ENCODE peak calls at places on chromosomes 5 and 9, in five cellular contexts. One of them, this sample, is unnamed.

GRCh38 chr5:172187118-172188032 is 649 bp downstream of the STK10 start:
- DNase-seq in mucosa of descending colon: peak
- DNase-seq in AG04450: no peak
- DNase-seq in HCT116: peak
- DNase-seq in astrocyte of the cerebellum: peak
- DNase-seq in this sample: peak

GRCh38 chr9:126673689-126674364 is 60.1 kb downstream of the LMX1B start:
- DNase-seq in mucosa of descending colon: no peak
- DNase-seq in AG04450: no peak
- DNase-seq in HCT116: no peak
- DNase-seq in astrocyte of the cerebellum: no peak
- DNase-seq in this sample: peak

GRCh38 chr9:15642369-15642962 is 89.6 kb downstream of the CCDC171 start:
- DNase-seq in mucosa of descending colon: no peak
- DNase-seq in AG04450: peak
- DNase-seq in HCT116: peak
- DNase-seq in astrocyte of the cerebellum: peak
- DNase-seq in this sample: peak

GRCh38 chr5:93511445-93511844 is 69.6 kb downstream of the NR2F1-AS1 start:
- DNase-seq in mucosa of descending colon: no peak
- DNase-seq in AG04450: no peak
- DNase-seq in HCT116: no peak
- DNase-seq in astrocyte of the cerebellum: no peak
- DNase-seq in this sample: no peak

GRCh38 chr9:108709126-108709525 is 146.7 kb downstream of the ACTL7B start:
- DNase-seq in mucosa of descending colon: no peak
- DNase-seq in AG04450: no peak
- DNase-seq in HCT116: no peak
- DNase-seq in astrocyte of the cerebellum: no peak
- DNase-seq in this sample: no peak

GRCh38 chr9:130348341-130348740 is 82.8 kb downstream of the HMCN2 start:
- DNase-seq in mucosa of descending colon: no peak
- DNase-seq in AG04450: no peak
- DNase-seq in HCT116: no peak
- DNase-seq in astrocyte of the cerebellum: no peak
- DNase-seq in this sample: no peak

GRCh38 chr5:119367502-119368237 is 11.9 kb downstream of the TNFAIP8 start:
- DNase-seq in mucosa of descending colon: no peak
- DNase-seq in AG04450: no peak
- DNase-seq in HCT116: no peak
- DNase-seq in astrocyte of the cerebellum: no peak
- DNase-seq in this sample: no peak

GRCh38 chr5:115389799-115390382 is 93.4 kb upstream of the CCDC112 start:
- DNase-seq in mucosa of descending colon: peak
- DNase-seq in AG04450: no peak
- DNase-seq in HCT116: no peak
- DNase-seq in astrocyte of the cerebellum: no peak
- DNase-seq in this sample: no peak

GRCh38 chr5:33460210-33460609 is 19.4 kb downstream of the TARS1 start:
- DNase-seq in mucosa of descending colon: no peak
- DNase-seq in AG04450: no peak
- DNase-seq in HCT116: no peak
- DNase-seq in astrocyte of the cerebellum: no peak
- DNase-seq in this sample: no peak

GRCh38 chr5:148820778-148821395 is 5.5 kb upstream of the ADRB2 start:
- DNase-seq in mucosa of descending colon: no peak
- DNase-seq in AG04450: no peak
- DNase-seq in HCT116: peak
- DNase-seq in astrocyte of the cerebellum: peak
- DNase-seq in this sample: peak

GRCh38 chr5:14143509-14143842 is 334 bp downstream of the TRIO start:
- DNase-seq in mucosa of descending colon: no peak
- DNase-seq in AG04450: no peak
- DNase-seq in HCT116: no peak
- DNase-seq in astrocyte of the cerebellum: no peak
- DNase-seq in this sample: no peak

GRCh38 chr5:14143843-14144585 is 872 bp downstream of the TRIO start:
- DNase-seq in mucosa of descending colon: peak
- DNase-seq in AG04450: no peak
- DNase-seq in HCT116: no peak
- DNase-seq in astrocyte of the cerebellum: no peak
- DNase-seq in this sample: no peak

GRCh38 chr5:14142856-14143508 is at the start of gene TRIO:
- DNase-seq in mucosa of descending colon: peak
- DNase-seq in AG04450: peak
- DNase-seq in HCT116: peak
- DNase-seq in astrocyte of the cerebellum: peak
- DNase-seq in this sample: peak

GRCh38 chr5:14142202-14142855 is 813 bp upstream of the TRIO start:
- DNase-seq in mucosa of descending colon: no peak
- DNase-seq in AG04450: no peak
- DNase-seq in HCT116: no peak
- DNase-seq in astrocyte of the cerebellum: no peak
- DNase-seq in this sample: peak

DNA sequence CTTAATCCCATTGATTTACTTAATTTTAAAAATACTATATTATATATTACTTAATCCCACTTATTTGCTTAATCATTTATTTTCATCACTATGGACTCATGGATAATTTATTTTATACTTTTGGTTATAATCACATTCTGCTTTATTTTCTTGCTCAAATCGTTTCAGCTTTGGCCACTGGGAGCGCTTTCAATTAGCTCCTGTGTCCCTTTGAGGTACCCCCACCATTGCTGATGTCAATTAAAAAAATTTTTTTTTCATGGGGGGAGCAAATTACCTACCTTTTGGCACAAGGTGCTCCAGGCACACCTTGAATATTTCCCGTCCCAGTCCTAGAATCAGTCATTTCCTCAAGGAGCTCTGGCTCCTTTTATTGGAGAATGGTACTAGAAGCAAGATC is 1.4 kb upstream of the TRIO start:
- DNase-seq in mucosa of descending colon: no peak
- DNase-seq in AG04450: no peak
- DNase-seq in HCT116: no peak
- DNase-seq in astrocyte of the cerebellum: no peak
- DNase-seq in this sample: no peak
- H3K4me3 ChIP-seq in mucosa of descending colon: no peak
- H3K4me3 ChIP-seq in AG04450: peak
- H3K4me3 ChIP-seq in HCT116: no peak
- H3K4me3 ChIP-seq in astrocyte of the cerebellum: peak
- H3K4me3 ChIP-seq in this sample: no peak

GRCh38 chr5:1445313-1445894 is at the start of gene SLC6A3:
- DNase-seq in mucosa of descending colon: peak
- DNase-seq in AG04450: no peak
- DNase-seq in HCT116: no peak
- DNase-seq in astrocyte of the cerebellum: no peak
- DNase-seq in this sample: peak
- H3K4me3 ChIP-seq in mucosa of descending colon: no peak
- H3K4me3 ChIP-seq in AG04450: no peak
- H3K4me3 ChIP-seq in HCT116: no peak
- H3K4me3 ChIP-seq in astrocyte of the cerebellum: no peak
- H3K4me3 ChIP-seq in this sample: no peak

DNA sequence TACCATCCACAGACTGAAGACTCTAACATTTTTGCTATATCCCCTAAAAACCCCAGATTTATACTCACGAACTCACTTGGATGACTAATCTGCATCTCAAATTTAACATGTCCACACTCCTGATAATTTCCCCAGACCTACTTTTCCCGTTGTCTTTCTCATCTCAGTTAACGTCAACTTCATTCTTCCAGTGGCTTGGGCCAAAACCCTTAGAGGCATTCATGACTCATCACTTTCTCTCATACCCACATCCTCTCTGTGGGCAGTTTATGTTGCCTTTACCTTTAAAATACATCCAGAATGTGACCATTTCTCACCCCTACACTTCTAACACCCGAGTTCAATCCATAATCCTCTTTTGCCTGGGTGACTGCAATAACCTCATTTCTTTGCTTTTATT is 96.7 kb downstream of the EDIL3 start:
- DNase-seq in mucosa of descending colon: no peak
- DNase-seq in AG04450: peak
- DNase-seq in HCT116: peak
- DNase-seq in astrocyte of the cerebellum: peak
- DNase-seq in this sample: peak
- H3K4me3 ChIP-seq in mucosa of descending colon: no peak
- H3K4me3 ChIP-seq in AG04450: no peak
- H3K4me3 ChIP-seq in HCT116: no peak
- H3K4me3 ChIP-seq in astrocyte of the cerebellum: no peak
- H3K4me3 ChIP-seq in this sample: no peak

DNA sequence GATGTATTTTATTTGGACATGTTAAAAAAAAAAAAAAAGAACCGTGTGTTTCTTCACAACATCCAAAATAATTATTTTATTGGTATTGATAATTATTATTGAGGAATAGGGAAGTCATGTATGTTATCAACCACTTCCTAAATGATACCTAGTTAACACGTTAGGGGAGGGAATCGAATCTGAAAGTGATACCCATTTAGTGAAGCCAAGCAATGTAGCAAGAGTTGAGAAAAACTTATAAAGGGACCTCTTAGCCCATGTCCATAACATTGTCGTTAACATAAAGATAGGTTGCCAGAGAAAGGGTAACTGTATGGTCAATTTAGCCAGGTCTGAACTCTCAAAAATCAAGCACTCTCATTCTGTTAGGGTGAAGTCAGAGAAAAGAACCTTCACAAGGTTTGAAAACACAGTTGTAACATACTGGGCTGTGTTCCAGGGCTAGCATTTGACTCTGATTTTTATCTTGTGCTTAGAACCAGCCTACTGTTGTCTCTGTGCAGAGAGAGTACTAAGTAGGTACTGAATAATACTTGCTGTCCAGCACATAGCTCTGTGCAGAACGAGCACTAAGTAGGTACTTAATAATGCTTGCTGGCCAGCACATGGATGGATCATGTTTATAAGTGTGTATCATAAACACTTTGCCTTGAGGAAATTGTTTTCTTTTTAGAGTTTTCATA is 60.4 kb downstream of the GHR start:
- DNase-seq in mucosa of descending colon: no peak
- DNase-seq in AG04450: no peak
- DNase-seq in HCT116: no peak
- DNase-seq in astrocyte of the cerebellum: no peak
- DNase-seq in this sample: peak
- H3K4me3 ChIP-seq in mucosa of descending colon: no peak
- H3K4me3 ChIP-seq in AG04450: no peak
- H3K4me3 ChIP-seq in HCT116: no peak
- H3K4me3 ChIP-seq in astrocyte of the cerebellum: no peak
- H3K4me3 ChIP-seq in this sample: no peak

DNA sequence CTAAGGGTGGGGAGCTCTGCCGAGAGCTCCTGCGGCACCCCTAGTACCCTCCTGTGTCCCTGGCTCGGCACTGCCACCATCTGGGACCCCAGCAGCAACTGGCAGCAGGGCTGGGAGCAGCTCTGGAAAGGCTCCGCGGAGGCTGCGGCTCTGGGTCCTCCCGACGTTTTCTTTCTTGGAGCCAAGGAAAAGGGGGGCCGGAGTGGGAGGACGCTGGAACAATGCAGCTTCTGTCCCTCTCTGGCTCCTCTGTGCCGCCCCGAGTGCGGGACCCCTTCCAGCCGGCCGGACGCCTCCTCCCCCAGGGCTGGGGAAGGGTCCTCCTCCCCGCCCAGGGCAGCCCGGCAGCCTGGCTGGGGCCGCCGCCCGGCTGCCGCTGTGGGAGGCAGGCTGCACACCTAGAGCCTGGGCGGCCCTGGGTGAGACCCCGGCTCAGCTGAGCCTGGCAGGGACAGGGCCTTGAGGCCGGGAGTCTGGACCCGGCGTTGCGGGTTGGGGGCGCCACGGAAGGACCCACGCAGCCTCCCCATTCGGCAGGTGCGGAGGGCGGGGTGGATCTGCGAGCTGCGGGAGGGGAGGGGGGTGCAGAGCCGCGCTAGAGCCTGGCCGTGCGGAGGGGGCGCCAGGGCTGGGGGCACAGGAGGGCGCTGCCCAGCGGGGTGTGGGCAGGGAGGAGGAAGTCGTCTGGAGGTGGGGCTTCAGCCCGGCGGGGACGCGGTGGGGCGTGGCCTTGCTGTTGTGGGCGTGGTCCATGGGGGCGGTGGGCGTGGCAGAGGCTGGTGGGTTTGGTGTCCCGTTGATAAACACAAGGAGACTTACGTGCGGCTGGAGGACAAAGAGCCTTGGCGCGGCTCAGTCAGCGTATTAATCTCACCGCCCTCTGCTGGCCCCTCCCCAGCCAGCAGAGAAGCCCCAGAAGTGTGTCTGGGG is 15.1 kb downstream of the GPSM1 start:
- DNase-seq in mucosa of descending colon: peak
- DNase-seq in AG04450: peak
- DNase-seq in HCT116: no peak
- DNase-seq in astrocyte of the cerebellum: peak
- DNase-seq in this sample: peak
- H3K4me3 ChIP-seq in mucosa of descending colon: no peak
- H3K4me3 ChIP-seq in AG04450: no peak
- H3K4me3 ChIP-seq in HCT116: no peak
- H3K4me3 ChIP-seq in astrocyte of the cerebellum: peak
- H3K4me3 ChIP-seq in this sample: peak

GRCh38 chr9:35684921-35685320 is 4.8 kb downstream of the TPM2 start:
- DNase-seq in mucosa of descending colon: no peak
- DNase-seq in AG04450: no peak
- DNase-seq in HCT116: no peak
- DNase-seq in astrocyte of the cerebellum: no peak
- DNase-seq in this sample: no peak

GRCh38 chr9:35685506-35685905 is 4.2 kb downstream of the TPM2 start:
- DNase-seq in mucosa of descending colon: no peak
- DNase-seq in AG04450: no peak
- DNase-seq in HCT116: no peak
- DNase-seq in astrocyte of the cerebellum: no peak
- DNase-seq in this sample: no peak

GRCh38 chr9:35687972-35688557 is 1.7 kb downstream of the TPM2 start:
- DNase-seq in mucosa of descending colon: no peak
- DNase-seq in AG04450: no peak
- DNase-seq in HCT116: no peak
- DNase-seq in astrocyte of the cerebellum: no peak
- DNase-seq in this sample: peak

GRCh38 chr9:35687306-35687705 is 2.4 kb downstream of the TPM2 start:
- DNase-seq in mucosa of descending colon: no peak
- DNase-seq in AG04450: no peak
- DNase-seq in HCT116: no peak
- DNase-seq in astrocyte of the cerebellum: no peak
- DNase-seq in this sample: no peak

GRCh38 chr9:35686222-35687203 is 3.2 kb downstream of the TPM2 start:
- DNase-seq in mucosa of descending colon: no peak
- DNase-seq in AG04450: no peak
- DNase-seq in HCT116: no peak
- DNase-seq in astrocyte of the cerebellum: no peak
- DNase-seq in this sample: peak
- H3K4me3 ChIP-seq in mucosa of descending colon: no peak
- H3K4me3 ChIP-seq in AG04450: peak
- H3K4me3 ChIP-seq in HCT116: no peak
- H3K4me3 ChIP-seq in astrocyte of the cerebellum: peak
- H3K4me3 ChIP-seq in this sample: peak

This sample was measured in choroid plexus epithelial cell.